ENCODE peak calls at places on chromosomes 1 and 21, in five cellular contexts. V is H1, B is IMR-90, L is neuronal stem cell, R is mesendoderm. H is an unnamed sample.

GRCh38 chr1:118335372-118335771 is 150.3 kb upstream of the SPAG17 start:
- DNase-seq in B (peak), R (no peak), L (no peak), V (no peak), H (no peak)

GRCh38 chr1:20560966-20561365 is 8.6 kb downstream of the FAM43B start:
- DNase-seq in B (no peak), L (no peak), R (no peak), V (no peak), H (no peak)

GRCh38 chr1:209873067-209873810 is 45.5 kb downstream of the UTP25 start:
- DNase-seq in B (peak), R (no peak), L (no peak), V (no peak), H (peak)

GRCh38 chr1:55399385-55399784 is 184.2 kb upstream of the USP24 start:
- DNase-seq in V (no peak), R (no peak), B (no peak), L (no peak), H (no peak)

GRCh38 chr1:183889095-183889494 is 84.2 kb downstream of the RGL1 start:
- DNase-seq in B (no peak), R (no peak), V (no peak), L (no peak), H (no peak)

GRCh38 chr1:32861904-32862698 is 8.6 kb downstream of the FNDC5 start:
- DNase-seq in V (no peak), R (no peak), B (peak), L (no peak), H (no peak)

GRCh38 chr1:99503276-99503747 is 142.6 kb upstream of the PALMD start:
- DNase-seq in V (no peak), B (peak), L (no peak), R (no peak), H (peak)

GRCh38 chr1:221699582-221700519 is 42.0 kb downstream of the DUSP10 start:
- DNase-seq in R (no peak), L (no peak), V (no peak), B (peak), H (no peak)

GRCh38 chr1:202056644-202057334 is 46.4 kb downstream of the ELF3 start:
- DNase-seq in L (no peak), V (no peak), R (no peak), B (no peak), H (no peak)

GRCh38 chr1:21857142-21857839 is 45.2 kb downstream of the LDLRAD2 start:
- DNase-seq in V (no peak), L (no peak), R (no peak), B (no peak), H (peak)

GRCh38 chr1:22893292-22893691 is 79.4 kb downstream of the LACTBL1 start:
- DNase-seq in R (no peak), B (no peak), V (no peak), L (no peak), H (no peak)

GRCh38 chr1:7218210-7218832 is 433.1 kb downstream of the CAMTA1 start:
- DNase-seq in L (peak), V (peak), B (peak), R (peak), H (peak)

GRCh38 chr1:171985639-171986038 is 144.3 kb downstream of the DNM3 start:
- DNase-seq in B (no peak), L (no peak), V (no peak), R (peak), H (peak)

GRCh38 chr21:27779604-27780003 is 812.7 kb upstream of the ADAMTS5 start:
- DNase-seq in L (no peak), R (no peak), V (no peak), B (no peak), H (no peak)

GRCh38 chr1:3722846-3723245 is 29.4 kb upstream of the CCDC27 start:
- DNase-seq in B (no peak), R (no peak), L (no peak), V (no peak), H (no peak)

GRCh38 chr1:77394166-77394565 is 112.3 kb downstream of the AK5 start:
- DNase-seq in V (no peak), B (peak), R (no peak), L (no peak), H (peak)

GRCh38 chr1:188986751-188987417 is 1490.8 kb downstream of the BRINP3 start:
- DNase-seq in V (peak), L (no peak), B (no peak), R (peak), H (no peak)

GRCh38 chr1:234490789-234491479 is 12.0 kb upstream of the TARBP1 start:
- DNase-seq in L (no peak), B (no peak), R (peak), V (no peak), H (no peak)

GRCh38 chr1:92882817-92883216 is 51.0 kb downstream of the RPL5 start:
- DNase-seq in L (no peak), B (no peak), R (peak), V (no peak), H (no peak)

GRCh38 chr1:221102206-221102605 is 223.0 kb downstream of the HLX start:
- DNase-seq in B (no peak), L (no peak), R (no peak), V (no peak), H (no peak)

GRCh38 chr1:160925652-160926241 is 28.9 kb downstream of the ITLN2 start:
- DNase-seq in B (peak), V (no peak), L (no peak), R (no peak), H (no peak)

GRCh38 chr1:32496127-32496526 is 31.3 kb downstream of the ZBTB8B start:
- DNase-seq in R (no peak), V (no peak), L (no peak), B (peak), H (peak)

GRCh38 chr1:233479026-233479890 is 134.6 kb upstream of the KCNK1 start:
- DNase-seq in R (no peak), V (no peak), L (no peak), B (no peak), H (no peak)

GRCh38 chr1:70518106-70518505 is 107.0 kb downstream of the CTH start:
- DNase-seq in B (no peak), V (no peak), R (no peak), L (no peak), H (no peak)

GRCh38 chr1:154703207-154703606 is 95.2 kb upstream of the ADAR start:
- DNase-seq in R (peak), B (no peak), L (no peak), V (no peak), H (peak)

GRCh38 chr1:42006836-42007235 is 88.1 kb upstream of the HIVEP3 start:
- DNase-seq in L (no peak), R (no peak), B (peak), V (no peak), H (no peak)

GRCh38 chr21:33642896-33643657 is 776 bp downstream of the ITSN1 start:
- DNase-seq in B (peak), R (peak), L (no peak), V (peak), H (peak)

GRCh38 chr1:247294282-247294681 is 37.4 kb downstream of the ZNF496 start:
- DNase-seq in L (no peak), R (peak), B (peak), V (no peak), H (peak)

GRCh38 chr1:155003766-155004351 is 1.3 kb downstream of the ZBTB7B start:
- DNase-seq in V (peak), B (peak), L (no peak), R (peak), H (peak)

GRCh38 chr21:29293495-29293894 is 5.2 kb upstream of the BACH1 start:
- DNase-seq in R (no peak), L (no peak), V (no peak), B (no peak), H (no peak)

GRCh38 chr1:196680107-196680506 is 28.3 kb downstream of the CFH start:
- DNase-seq in R (no peak), L (no peak), V (no peak), B (peak), H (peak)

DNA sequence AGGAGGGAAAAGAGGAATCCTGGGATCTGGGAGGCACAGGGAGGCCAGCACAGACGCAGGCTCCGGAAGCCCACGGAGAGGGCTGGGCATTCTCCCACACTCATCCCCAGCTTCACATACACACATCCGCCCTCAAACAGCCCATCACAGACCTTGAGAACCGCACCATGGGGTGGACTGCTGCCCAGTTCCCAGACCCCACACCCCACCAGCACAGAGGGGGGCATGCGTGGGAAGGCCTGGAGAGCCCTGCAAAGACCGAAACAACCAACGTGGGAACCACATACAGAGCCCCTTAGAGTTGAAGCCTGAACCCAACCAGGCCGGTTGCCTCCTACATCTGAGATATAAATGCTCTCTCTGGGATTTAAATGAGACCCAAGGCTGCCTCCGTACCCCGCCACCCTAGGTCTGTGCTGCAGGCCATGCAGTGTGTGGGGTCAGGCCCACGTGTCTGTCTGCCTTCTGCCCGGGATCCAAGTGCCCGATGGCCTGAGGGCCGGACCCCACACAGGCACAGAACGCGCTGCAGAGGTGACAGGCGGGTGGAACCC is 126.2 kb upstream of the COL6A1 start:
- DNase-seq in L (no peak), B (no peak), R (no peak), V (no peak), H (no peak)
- H2BK15ac ChIP-seq in L (no peak), B (no peak), R (no peak), V (no peak), H (peak)

DNA sequence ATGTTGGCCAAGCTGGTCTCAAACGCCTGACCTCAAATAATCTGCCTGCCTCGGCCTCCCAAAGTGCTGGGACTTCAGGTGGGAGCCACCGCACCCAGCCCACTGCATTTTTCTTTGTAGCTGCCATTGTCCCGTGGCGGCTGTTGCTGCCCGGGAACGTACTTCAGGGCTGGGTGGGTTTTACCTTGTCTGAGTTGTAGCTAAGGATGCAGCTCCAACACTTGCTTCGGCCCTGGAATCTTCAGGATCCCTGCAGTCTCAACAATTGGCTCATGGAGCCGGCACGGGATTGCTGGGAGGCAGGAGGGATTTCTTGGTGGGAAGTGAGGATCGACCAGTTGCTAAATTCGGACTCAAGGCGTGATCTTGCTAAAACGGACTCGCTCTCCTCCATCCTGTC is 10.7 kb downstream of the TNFRSF8 start:
- DNase-seq in L (no peak), R (no peak), B (no peak), V (no peak), H (no peak)
- H2BK15ac ChIP-seq in L (no peak), R (no peak), B (no peak), V (no peak), H (no peak)

GRCh38 chr1:25911162-25911561 is 4.9 kb upstream of the STMN1 start:
- DNase-seq in V (no peak), R (no peak), B (no peak), L (no peak), H (no peak)

GRCh38 chr1:25912076-25912831 is 6.0 kb upstream of the STMN1 start:
- DNase-seq in L (no peak), R (no peak), B (peak), V (no peak), H (peak)

GRCh38 chr1:25916460-25916859 is 10.2 kb upstream of the STMN1 start:
- DNase-seq in L (no peak), V (no peak), R (no peak), B (no peak), H (no peak)

GRCh38 chr1:25913166-25913565 is 6.9 kb upstream of the STMN1 start:
- DNase-seq in R (no peak), B (no peak), V (no peak), L (no peak), H (peak)

DNA sequence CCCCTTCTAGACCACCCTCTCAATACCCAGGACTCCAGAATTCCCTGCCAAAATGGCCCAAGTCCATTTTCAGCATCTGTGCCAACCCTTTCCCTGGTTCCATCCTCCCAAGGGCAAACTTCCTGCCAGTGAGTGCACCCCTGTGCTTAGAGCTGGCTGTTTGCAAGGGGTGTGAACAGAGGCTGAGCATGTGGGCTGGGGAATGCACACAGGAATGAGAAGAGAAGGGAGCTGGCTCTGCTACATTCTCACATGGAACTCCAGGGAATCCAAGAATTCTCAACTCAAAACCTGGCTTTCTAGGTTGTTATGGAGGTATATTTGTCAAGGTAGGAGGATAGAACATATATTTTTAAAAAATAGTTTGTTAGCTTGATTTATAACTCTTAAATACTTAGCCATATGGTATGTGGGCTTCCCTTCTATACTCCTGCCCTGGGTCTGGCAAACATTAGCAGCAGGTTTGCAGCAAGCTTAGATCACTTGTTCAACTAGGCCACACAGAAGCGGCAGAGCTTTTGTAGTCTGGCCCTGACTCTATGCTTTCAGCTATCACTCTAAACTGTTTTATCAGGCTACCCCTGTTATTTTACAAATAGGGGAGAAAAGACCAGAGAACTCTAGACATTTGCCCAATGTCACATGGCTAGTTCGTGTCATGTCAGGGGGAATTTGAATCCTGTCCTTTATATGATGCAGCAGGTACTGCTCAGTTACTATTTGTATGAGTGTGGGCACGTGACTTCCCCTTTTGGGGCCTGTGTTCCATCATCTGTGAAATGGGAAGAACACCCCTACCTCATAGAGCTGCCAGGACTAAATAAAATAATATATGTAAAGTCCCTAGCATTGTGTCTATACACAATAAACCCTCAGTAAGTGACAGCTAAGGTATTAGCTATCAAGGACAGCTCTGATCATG is 8.1 kb upstream of the STMN1 start:
- DNase-seq in V (no peak), B (peak), L (no peak), R (peak), H (no peak)
- H2BK15ac ChIP-seq in V (no peak), B (no peak), L (no peak), R (no peak), H (no peak)

GRCh38 chr21:15826908-15827601 is 97.3 kb downstream of the USP25 start:
- DNase-seq in B (no peak), R (no peak), V (no peak), L (no peak), H (no peak)
- H2BK15ac ChIP-seq in B (no peak), R (no peak), V (no peak), L (no peak), H (no peak)

GRCh38 chr1:94237291-94238226 is at the start of gene ARHGAP29:
- DNase-seq in R (peak), L (peak), V (peak), B (peak), H (peak)

GRCh38 chr1:94235189-94236020 is 2.0 kb downstream of the ARHGAP29 start:
- DNase-seq in B (no peak), V (no peak), L (no peak), R (no peak), H (no peak)

GRCh38 chr1:94234615-94235014 is 2.8 kb downstream of the ARHGAP29 start:
- DNase-seq in B (no peak), L (no peak), R (no peak), V (no peak), H (no peak)

GRCh38 chr1:94236630-94237290 is 624 bp downstream of the ARHGAP29 start:
- DNase-seq in L (no peak), R (peak), V (no peak), B (peak), H (peak)

GRCh38 chr1:94236021-94236491 is 1.3 kb downstream of the ARHGAP29 start:
- DNase-seq in B (peak), R (peak), L (peak), V (no peak), H (no peak)
- H2BK15ac ChIP-seq in B (peak), R (no peak), L (no peak), V (no peak), H (no peak)

H was measured in mesenchymal stem cell.